ENCODE peak calls at places on chromosome 10, in seven cellular contexts. One of them, this sample, is unnamed.

GRCh38 chr10:27857616-27858015 is 112.0 kb upstream of the MKX start:
- DNase-seq in mammary epithelial cell: no peak
- DNase-seq in Panc1: no peak
- DNase-seq in GM20000: no peak
- DNase-seq in colonic mucosa: no peak
- DNase-seq in GM12865: no peak
- DNase-seq in endodermal cell: no peak
- DNase-seq in this sample: no peak

GRCh38 chr10:200405-200804 is 65.2 kb downstream of the ZMYND11 start:
- DNase-seq in colonic mucosa: no peak
- DNase-seq in GM12865: no peak
- DNase-seq in GM20000: no peak
- DNase-seq in endodermal cell: no peak
- DNase-seq in Panc1: no peak
- DNase-seq in mammary epithelial cell: no peak
- DNase-seq in this sample: no peak

GRCh38 chr10:112383325-112383724 is 9.4 kb downstream of the ACSL5 start:
- DNase-seq in mammary epithelial cell: peak; percentile 7
- DNase-seq in GM12865: no peak
- DNase-seq in GM20000: no peak
- DNase-seq in colonic mucosa: peak; percentile 71
- DNase-seq in Panc1: no peak
- DNase-seq in endodermal cell: no peak
- DNase-seq in this sample: no peak

GRCh38 chr10:23116696-23117095 is 21.3 kb downstream of the MSRB2 start:
- DNase-seq in Panc1: no peak
- DNase-seq in colonic mucosa: no peak
- DNase-seq in mammary epithelial cell: no peak
- DNase-seq in endodermal cell: no peak
- DNase-seq in GM20000: no peak
- DNase-seq in GM12865: no peak
- DNase-seq in this sample: no peak

GRCh38 chr10:16717617-16718395 is 99.4 kb downstream of the RSU1 start:
- DNase-seq in GM20000: no peak
- DNase-seq in Panc1: no peak
- DNase-seq in mammary epithelial cell: no peak
- DNase-seq in GM12865: no peak
- DNase-seq in endodermal cell: no peak
- DNase-seq in colonic mucosa: no peak
- DNase-seq in this sample: no peak

GRCh38 chr10:86284355-86285105 is 82.1 kb downstream of the GRID1 start:
- DNase-seq in GM20000: no peak
- DNase-seq in colonic mucosa: peak; percentile 4
- DNase-seq in mammary epithelial cell: no peak
- DNase-seq in GM12865: no peak
- DNase-seq in endodermal cell: peak; percentile 28
- DNase-seq in Panc1: no peak
- DNase-seq in this sample: peak; percentile 2

GRCh38 chr10:50512743-50513416 is 110.9 kb downstream of the SGMS1 start:
- DNase-seq in GM12865: peak; percentile 89
- DNase-seq in GM20000: peak; percentile 45
- DNase-seq in Panc1: no peak
- DNase-seq in endodermal cell: no peak
- DNase-seq in colonic mucosa: no peak
- DNase-seq in mammary epithelial cell: no peak
- DNase-seq in this sample: no peak

GRCh38 chr10:71435571-71436267 is 39.0 kb downstream of the CDH23 start:
- DNase-seq in mammary epithelial cell: no peak
- DNase-seq in GM20000: no peak
- DNase-seq in endodermal cell: peak; percentile 41
- DNase-seq in GM12865: no peak
- DNase-seq in colonic mucosa: peak; percentile 44
- DNase-seq in Panc1: no peak
- DNase-seq in this sample: no peak

GRCh38 chr10:9781681-9782080 is 1236.0 kb upstream of the CELF2 start:
- DNase-seq in GM20000: no peak
- DNase-seq in colonic mucosa: no peak
- DNase-seq in mammary epithelial cell: no peak
- DNase-seq in GM12865: no peak
- DNase-seq in Panc1: no peak
- DNase-seq in endodermal cell: no peak
- DNase-seq in this sample: no peak

GRCh38 chr10:44990302-44990655 is 10.4 kb upstream of the ZNF22 start:
- DNase-seq in endodermal cell: peak; percentile 88
- DNase-seq in GM12865: no peak
- DNase-seq in colonic mucosa: no peak
- DNase-seq in mammary epithelial cell: no peak
- DNase-seq in GM20000: no peak
- DNase-seq in Panc1: no peak
- DNase-seq in this sample: peak; percentile 58

GRCh38 chr10:29588640-29589421 is 45.9 kb downstream of the SVIL start:
- DNase-seq in colonic mucosa: no peak
- DNase-seq in mammary epithelial cell: peak; percentile 46
- DNase-seq in Panc1: no peak
- DNase-seq in GM12865: no peak
- DNase-seq in GM20000: no peak
- DNase-seq in endodermal cell: peak; percentile 70
- DNase-seq in this sample: no peak

GRCh38 chr10:62815373-62816111 is 624 bp downstream of the EGR2 start:
- DNase-seq in colonic mucosa: peak; percentile 21
- DNase-seq in endodermal cell: peak; percentile 72
- DNase-seq in mammary epithelial cell: peak; percentile 59
- DNase-seq in GM20000: no peak
- DNase-seq in Panc1: no peak
- DNase-seq in GM12865: peak; percentile 39
- DNase-seq in this sample: no peak

GRCh38 chr10:70477661-70478162 is 855 bp upstream of the PALD1 start:
- DNase-seq in colonic mucosa: no peak
- DNase-seq in GM20000: peak; percentile 67
- DNase-seq in Panc1: no peak
- DNase-seq in endodermal cell: peak; percentile 81
- DNase-seq in mammary epithelial cell: peak; percentile 76
- DNase-seq in GM12865: peak; percentile 73
- DNase-seq in this sample: peak; percentile 47

GRCh38 chr10:1188556-1189135 is 132.5 kb downstream of the WDR37 start:
- DNase-seq in endodermal cell: no peak
- DNase-seq in GM20000: no peak
- DNase-seq in GM12865: no peak
- DNase-seq in colonic mucosa: no peak
- DNase-seq in Panc1: no peak
- DNase-seq in mammary epithelial cell: no peak
- DNase-seq in this sample: no peak

GRCh38 chr10:8086315-8086714 is 31.8 kb downstream of the GATA3 start:
- DNase-seq in endodermal cell: no peak
- DNase-seq in Panc1: no peak
- DNase-seq in colonic mucosa: no peak
- DNase-seq in GM20000: no peak
- DNase-seq in GM12865: no peak
- DNase-seq in mammary epithelial cell: no peak
- DNase-seq in this sample: no peak

GRCh38 chr10:19904202-19904661 is 88.0 kb downstream of the PLXDC2 start:
- DNase-seq in endodermal cell: no peak
- DNase-seq in Panc1: no peak
- DNase-seq in GM12865: peak; percentile 69
- DNase-seq in colonic mucosa: no peak
- DNase-seq in mammary epithelial cell: peak; percentile 69
- DNase-seq in GM20000: no peak
- DNase-seq in this sample: no peak

GRCh38 chr10:114311023-114311422 is 72.0 kb downstream of the VWA2 start:
- DNase-seq in GM20000: no peak
- DNase-seq in endodermal cell: no peak
- DNase-seq in GM12865: no peak
- DNase-seq in colonic mucosa: no peak
- DNase-seq in Panc1: no peak
- DNase-seq in mammary epithelial cell: no peak
- DNase-seq in this sample: no peak

GRCh38 chr10:3471927-3472704 is 299.5 kb upstream of the PITRM1 start:
- DNase-seq in GM12865: no peak
- DNase-seq in colonic mucosa: no peak
- DNase-seq in GM20000: no peak
- DNase-seq in endodermal cell: no peak
- DNase-seq in Panc1: no peak
- DNase-seq in mammary epithelial cell: peak; percentile 65
- DNase-seq in this sample: no peak

GRCh38 chr10:114577133-114577532 is 80.9 kb downstream of the ABLIM1 start:
- DNase-seq in GM20000: no peak
- DNase-seq in endodermal cell: no peak
- DNase-seq in colonic mucosa: no peak
- DNase-seq in GM12865: no peak
- DNase-seq in Panc1: no peak
- DNase-seq in mammary epithelial cell: peak; percentile 74
- DNase-seq in this sample: no peak

GRCh38 chr10:91319336-91319735 is 90.8 kb upstream of the HECTD2 start:
- DNase-seq in mammary epithelial cell: peak; percentile 32
- DNase-seq in Panc1: no peak
- DNase-seq in GM12865: no peak
- DNase-seq in endodermal cell: no peak
- DNase-seq in GM20000: no peak
- DNase-seq in colonic mucosa: no peak
- DNase-seq in this sample: no peak

GRCh38 chr10:7409045-7409731 is 1.6 kb downstream of the SFMBT2 start:
- DNase-seq in GM12865: peak; percentile 80
- DNase-seq in endodermal cell: peak; percentile 79
- DNase-seq in mammary epithelial cell: no peak
- DNase-seq in colonic mucosa: peak; percentile 29
- DNase-seq in GM20000: peak; percentile 82
- DNase-seq in Panc1: no peak
- DNase-seq in this sample: peak; percentile 29

GRCh38 chr10:71998840-71999194 is 34.6 kb downstream of the CHST3 start:
- DNase-seq in GM12865: no peak
- DNase-seq in endodermal cell: peak; percentile 52
- DNase-seq in Panc1: no peak
- DNase-seq in colonic mucosa: peak; percentile 58
- DNase-seq in mammary epithelial cell: peak; percentile 91
- DNase-seq in GM20000: no peak
- DNase-seq in this sample: no peak

GRCh38 chr10:121661451-121661851 is 63.2 kb upstream of the FGFR2 start:
- DNase-seq in GM20000: no peak
- DNase-seq in mammary epithelial cell: no peak
- DNase-seq in GM12865: no peak
- DNase-seq in Panc1: no peak
- DNase-seq in colonic mucosa: no peak
- DNase-seq in endodermal cell: no peak
- DNase-seq in this sample: no peak
- TF ChIP-seq CTCF in GM20000: no peak
- TF ChIP-seq CTCF in mammary epithelial cell: no peak
- TF ChIP-seq CTCF in GM12865: no peak
- TF ChIP-seq CTCF in Panc1: no peak
- TF ChIP-seq CTCF in colonic mucosa: no peak
- TF ChIP-seq CTCF in endodermal cell: no peak
- TF ChIP-seq CTCF in this sample: no peak

GRCh38 chr10:35574924-35575352 is 30.2 kb upstream of the GJD4 start:
- DNase-seq in mammary epithelial cell: no peak
- DNase-seq in Panc1: no peak
- DNase-seq in endodermal cell: peak; percentile 76
- DNase-seq in colonic mucosa: no peak
- DNase-seq in GM12865: no peak
- DNase-seq in GM20000: no peak
- DNase-seq in this sample: peak; percentile 28
- TF ChIP-seq CTCF in mammary epithelial cell: no peak
- TF ChIP-seq CTCF in Panc1: peak; percentile 30
- TF ChIP-seq CTCF in endodermal cell: peak; percentile 75
- TF ChIP-seq CTCF in colonic mucosa: no peak
- TF ChIP-seq CTCF in GM12865: peak; percentile 5
- TF ChIP-seq CTCF in GM20000: no peak
- TF ChIP-seq CTCF in this sample: peak; percentile 26

GRCh38 chr10:130341325-130341724 is 205.1 kb downstream of the GLRX3 start:
- DNase-seq in endodermal cell: peak; percentile 85
- DNase-seq in mammary epithelial cell: no peak
- DNase-seq in GM20000: no peak
- DNase-seq in GM12865: no peak
- DNase-seq in Panc1: no peak
- DNase-seq in colonic mucosa: no peak
- DNase-seq in this sample: no peak
- TF ChIP-seq CTCF in endodermal cell: peak; percentile 93
- TF ChIP-seq CTCF in mammary epithelial cell: no peak
- TF ChIP-seq CTCF in GM20000: peak; percentile 42
- TF ChIP-seq CTCF in GM12865: no peak
- TF ChIP-seq CTCF in Panc1: peak; percentile 85
- TF ChIP-seq CTCF in colonic mucosa: no peak
- TF ChIP-seq CTCF in this sample: no peak

GRCh38 chr10:97067716-97068391 is 117.9 kb downstream of the SLIT1 start:
- DNase-seq in GM20000: no peak
- DNase-seq in colonic mucosa: no peak
- DNase-seq in Panc1: no peak
- DNase-seq in mammary epithelial cell: no peak
- DNase-seq in endodermal cell: peak; percentile 66
- DNase-seq in GM12865: no peak
- DNase-seq in this sample: no peak
- TF ChIP-seq CTCF in GM20000: no peak
- TF ChIP-seq CTCF in colonic mucosa: no peak
- TF ChIP-seq CTCF in Panc1: no peak
- TF ChIP-seq CTCF in mammary epithelial cell: no peak
- TF ChIP-seq CTCF in endodermal cell: peak; percentile 60
- TF ChIP-seq CTCF in GM12865: no peak
- TF ChIP-seq CTCF in this sample: no peak

DNA sequence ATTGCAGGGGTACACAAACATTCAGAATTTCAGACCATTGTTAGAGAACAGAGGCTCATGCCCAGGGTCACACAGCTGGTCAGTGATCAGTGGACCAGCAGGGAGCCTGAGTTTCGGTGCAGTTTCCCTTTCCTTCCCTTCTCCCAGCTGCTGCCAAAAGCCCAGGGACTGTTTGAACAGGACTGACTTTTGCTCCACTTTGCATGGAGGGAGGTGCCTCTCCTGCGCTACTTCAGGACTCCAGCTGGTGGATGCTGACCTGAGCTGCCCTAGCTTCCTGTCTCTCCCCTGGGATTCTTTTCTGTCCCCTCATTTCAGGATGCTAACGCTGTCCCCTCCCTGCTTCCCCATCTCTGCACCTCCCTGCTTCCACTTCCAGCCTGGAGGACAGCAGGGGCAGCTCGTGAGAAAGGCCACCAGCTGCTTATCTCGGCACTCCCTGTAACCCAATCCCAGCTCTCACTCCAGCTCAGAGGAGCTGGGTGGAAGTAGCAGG is 14.5 kb downstream of the SH2D4B start:
- DNase-seq in GM12865: no peak
- DNase-seq in GM20000: no peak
- DNase-seq in colonic mucosa: peak; percentile 74
- DNase-seq in endodermal cell: peak; percentile 74
- DNase-seq in Panc1: no peak
- DNase-seq in mammary epithelial cell: no peak
- DNase-seq in this sample: no peak
- TF ChIP-seq CTCF in GM12865: no peak
- TF ChIP-seq CTCF in GM20000: no peak
- TF ChIP-seq CTCF in colonic mucosa: no peak
- TF ChIP-seq CTCF in endodermal cell: no peak
- TF ChIP-seq CTCF in Panc1: no peak
- TF ChIP-seq CTCF in mammary epithelial cell: no peak
- TF ChIP-seq CTCF in this sample: no peak

GRCh38 chr10:109922976-109923921 is at the start of gene XPNPEP1:
- DNase-seq in GM20000: peak; percentile 98
- DNase-seq in Panc1: no peak
- DNase-seq in GM12865: peak; percentile 91
- DNase-seq in colonic mucosa: peak; percentile 90
- DNase-seq in mammary epithelial cell: peak; percentile 81
- DNase-seq in endodermal cell: peak; percentile 91
- DNase-seq in this sample: peak; percentile 84
- TF ChIP-seq CTCF in GM20000: no peak
- TF ChIP-seq CTCF in Panc1: no peak
- TF ChIP-seq CTCF in GM12865: no peak
- TF ChIP-seq CTCF in colonic mucosa: no peak
- TF ChIP-seq CTCF in mammary epithelial cell: no peak
- TF ChIP-seq CTCF in endodermal cell: peak; percentile 18
- TF ChIP-seq CTCF in this sample: no peak

This sample was measured in endothelial cell.